ENCODE peak calls at places on chromosomes 7 and 10, in eight cellular contexts. J is coronary artery, E is endodermal cell, X is dorsolateral prefrontal cortex, M is A549, C is cardiac muscle cell, Q is Panc1, Y is body of pancreas. F is an unnamed sample.

GRCh38 chr7:34750209-34750608 is 92.2 kb downstream of the NPSR1 start:
- DNase-seq in Q (no peak), C (no peak), Y (no peak), J (no peak), E (no peak), M (no peak), X (no peak), F (no peak)

GRCh38 chr10:132143162-132143561 is 43.6 kb upstream of the DPYSL4 start:
- DNase-seq in X (peak), C (no peak), J (no peak), Q (no peak), Y (no peak), E (no peak), M (no peak), F (no peak)

GRCh38 chr7:139567647-139568345 is 44.3 kb downstream of the CLEC2L start:
- DNase-seq in M (no peak), X (no peak), Q (no peak), J (peak), C (no peak), E (peak), Y (no peak), F (no peak)

GRCh38 chr7:55484834-55485233 is 87.5 kb downstream of the VOPP1 start:
- DNase-seq in M (no peak), E (peak), J (peak), Q (no peak), X (no peak), C (no peak), Y (no peak), F (no peak)

GRCh38 chr10:100744980-100745881 is at the start of gene PAX2:
- DNase-seq in M (peak), C (no peak), Q (no peak), E (peak), Y (no peak), X (no peak), J (no peak), F (no peak)

GRCh38 chr7:156527458-156527890 is 113.1 kb upstream of the RNF32 start:
- DNase-seq in M (peak), Y (peak), X (no peak), Q (no peak), E (no peak), C (no peak), J (no peak), F (no peak)

GRCh38 chr10:17290226-17290625 is 62.2 kb downstream of the VIM start:
- DNase-seq in J (no peak), Y (peak), M (peak), X (no peak), Q (peak), C (no peak), E (no peak), F (no peak)

GRCh38 chr10:132468201-132468600 is 69.4 kb upstream of the INPP5A start:
- DNase-seq in Y (no peak), X (no peak), E (no peak), Q (no peak), M (no peak), J (no peak), C (no peak), F (no peak)

GRCh38 chr10:46094931-46095755 is 49.1 kb upstream of the MSMB start:
- DNase-seq in Y (no peak), E (peak), C (peak), Q (no peak), J (peak), X (no peak), M (no peak), F (no peak)

GRCh38 chr7:73861305-73861704 is 346 bp downstream of the TMEM270 start:
- DNase-seq in J (no peak), Y (no peak), Q (no peak), E (no peak), C (no peak), X (no peak), M (no peak), F (no peak)

GRCh38 chr7:958221-959200 is 4.0 kb upstream of the ADAP1 start:
- DNase-seq in X (no peak), J (no peak), Q (no peak), Y (no peak), M (no peak), C (no peak), E (no peak), F (no peak)

GRCh38 chr10:110733256-110733952 is 89.3 kb downstream of the RBM20 start:
- DNase-seq in J (no peak), M (no peak), E (peak), Q (no peak), Y (peak), C (no peak), X (no peak), F (no peak)

GRCh38 chr7:150384406-150385239 is 5.5 kb downstream of the ZNF775 start:
- DNase-seq in E (peak), Q (no peak), C (no peak), J (no peak), X (no peak), M (no peak), Y (no peak), F (no peak)

GRCh38 chr10:34628174-34628802 is 186.8 kb downstream of the PARD3 start:
- DNase-seq in Q (no peak), C (peak), X (no peak), J (no peak), Y (peak), M (no peak), E (no peak), F (no peak)

GRCh38 chr7:13032524-13032923 is 345.1 kb downstream of the ARL4A start:
- DNase-seq in Y (no peak), X (no peak), E (peak), J (no peak), M (peak), Q (no peak), C (no peak), F (no peak)

GRCh38 chr10:28429573-28430216 is 103.2 kb upstream of the WAC start:
- DNase-seq in Q (no peak), X (no peak), C (no peak), J (no peak), E (no peak), Y (no peak), M (peak), F (no peak)

GRCh38 chr7:3217166-3217565 is 83.9 kb upstream of the SDK1 start:
- DNase-seq in M (no peak), Y (peak), C (peak), J (no peak), Q (no peak), X (no peak), E (no peak), F (no peak)

GRCh38 chr7:16450366-16450765 is 15.2 kb downstream of the SOSTDC1 start:
- DNase-seq in Y (no peak), J (no peak), E (no peak), M (no peak), Q (no peak), X (peak), C (no peak), F (no peak)

GRCh38 chr7:35799846-35800717 is 775 bp upstream of the SEPTIN7 start:
- DNase-seq in Q (no peak), E (peak), X (peak), J (peak), M (peak), Y (peak), C (peak), F (no peak)

GRCh38 chr10:51654918-51655317 is 44.5 kb downstream of the CSTF2T start:
- DNase-seq in Q (no peak), E (no peak), J (no peak), C (no peak), M (no peak), X (no peak), Y (no peak), F (peak)

GRCh38 chr10:48450233-48450810 is 143.8 kb downstream of the MAPK8 start:
- DNase-seq in C (no peak), X (no peak), E (no peak), Q (no peak), M (no peak), Y (no peak), J (no peak), F (no peak)

GRCh38 chr7:125661006-125661405 is 731.4 kb upstream of the POT1 start:
- DNase-seq in J (no peak), E (no peak), M (no peak), X (no peak), Q (no peak), Y (no peak), C (no peak), F (no peak)

GRCh38 chr10:3264178-3264867 is 91.7 kb upstream of the PITRM1 start:
- DNase-seq in Y (no peak), J (no peak), X (no peak), E (no peak), C (no peak), M (no peak), Q (no peak), F (no peak)

GRCh38 chr10:121154846-121155245 is 303.7 kb downstream of the WDR11 start:
- DNase-seq in J (no peak), M (no peak), C (no peak), Q (no peak), E (no peak), X (peak), Y (no peak), F (no peak)

GRCh38 chr7:94250124-94250523 is 144.6 kb upstream of the COL1A2 start:
- DNase-seq in X (no peak), M (no peak), J (no peak), Y (no peak), C (no peak), E (no peak), Q (no peak), F (no peak)

GRCh38 chr7:128831178-128831993 is 1.2 kb downstream of the FLNC start:
- DNase-seq in J (no peak), E (peak), Q (no peak), X (no peak), Y (no peak), C (peak), M (no peak), F (peak)

GRCh38 chr10:58351616-58352578 is 17.1 kb downstream of the UBE2D1 start:
- DNase-seq in X (peak), Q (no peak), M (no peak), Y (no peak), J (no peak), E (no peak), C (no peak), F (no peak)

GRCh38 chr10:58647770-58648169 is 135.1 kb downstream of the BICC1 start:
- DNase-seq in M (no peak), Q (no peak), J (no peak), E (no peak), Y (no peak), X (no peak), C (no peak), F (no peak)

GRCh38 chr10:64733980-64734379 is 1212.8 kb downstream of the REEP3 start:
- DNase-seq in J (no peak), C (peak), E (peak), Q (peak), X (no peak), M (peak), Y (peak), F (no peak)
- TF ChIP-seq CTCF in J (no peak), C (peak), E (peak), Q (peak), X (peak), M (peak), Y (peak), F (no peak)

GRCh38 chr7:143901710-143902587 is at the start of gene TCAF1:
- DNase-seq in X (peak), Y (peak), C (peak), J (peak), Q (peak), E (peak), M (peak), F (peak)
- TF ChIP-seq CTCF in X (peak), Y (peak), C (peak), J (no peak), Q (peak), E (peak), M (peak), F (peak)

DNA sequence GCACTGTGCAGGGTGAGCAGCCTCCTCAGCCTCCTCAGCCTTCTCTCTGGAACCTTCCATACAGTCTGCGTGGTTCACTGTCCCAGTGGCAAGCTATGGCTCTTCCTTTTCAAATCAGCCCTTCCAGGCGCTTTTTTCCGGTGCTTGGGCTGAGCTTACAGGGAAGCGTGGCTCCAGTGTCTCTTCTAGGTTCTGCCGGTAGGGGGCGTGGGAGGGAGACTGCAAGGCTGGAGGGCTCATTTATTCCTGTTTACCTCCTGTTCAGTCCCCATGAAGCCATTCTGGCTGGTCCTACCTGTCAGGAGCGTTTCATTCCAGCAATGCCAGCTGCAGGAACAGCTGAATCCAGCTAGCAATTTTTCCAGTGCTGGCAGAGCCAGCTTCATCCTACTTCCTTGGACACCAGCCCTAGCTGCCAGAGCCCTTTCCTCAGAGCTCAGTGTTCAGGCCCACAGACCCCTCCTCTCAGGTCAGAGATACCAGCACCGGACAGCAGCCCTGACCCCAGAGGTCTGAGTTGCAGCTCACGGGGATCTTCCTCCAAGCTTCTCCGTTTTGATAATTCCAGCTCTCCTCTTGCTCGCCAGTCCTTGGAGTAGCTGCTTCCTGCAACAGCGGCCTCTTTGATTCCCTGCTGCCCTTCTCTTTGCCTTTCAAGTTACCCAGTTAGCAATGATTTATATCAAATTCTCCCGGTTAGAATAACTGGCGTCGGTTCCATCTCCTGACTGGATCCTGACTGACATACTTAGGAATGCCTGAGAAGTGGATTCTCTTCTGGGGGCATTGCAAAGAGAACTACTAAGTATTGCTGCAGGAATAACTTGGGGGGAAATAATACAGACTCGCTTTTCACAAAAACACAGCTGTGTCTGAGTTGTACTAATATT is 129.8 kb downstream of the FRMD4A start:
- DNase-seq in M (peak), Q (no peak), Y (peak), J (no peak), X (no peak), E (peak), C (no peak), F (no peak)
- TF ChIP-seq CTCF in M (peak), Q (peak), Y (no peak), J (no peak), X (no peak), E (peak), C (peak), F (peak)

DNA sequence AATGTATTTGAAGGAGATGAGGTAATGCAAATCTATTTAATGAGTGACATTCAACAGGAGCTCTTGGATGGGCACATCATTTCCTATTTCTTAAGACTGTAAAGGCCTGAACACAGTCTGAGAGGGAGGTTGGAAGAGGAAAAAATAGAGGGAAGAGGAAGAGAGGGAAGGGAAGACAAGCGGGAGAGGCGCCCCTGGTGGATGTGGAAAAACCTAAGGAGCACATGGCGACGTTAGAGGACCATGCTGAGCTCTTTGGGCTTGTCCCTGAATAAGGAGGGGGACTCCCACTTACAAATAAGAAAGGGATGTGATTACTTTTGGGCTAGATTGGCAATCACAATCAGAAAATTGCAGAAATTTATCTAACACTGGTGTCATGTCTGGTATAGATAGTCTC is 19.6 kb downstream of the SUN3 start:
- DNase-seq in X (no peak), Y (no peak), M (no peak), J (no peak), E (no peak), Q (no peak), C (no peak), F (no peak)
- TF ChIP-seq CTCF in X (no peak), Y (no peak), M (no peak), J (no peak), E (peak), Q (no peak), C (no peak), F (no peak)

DNA sequence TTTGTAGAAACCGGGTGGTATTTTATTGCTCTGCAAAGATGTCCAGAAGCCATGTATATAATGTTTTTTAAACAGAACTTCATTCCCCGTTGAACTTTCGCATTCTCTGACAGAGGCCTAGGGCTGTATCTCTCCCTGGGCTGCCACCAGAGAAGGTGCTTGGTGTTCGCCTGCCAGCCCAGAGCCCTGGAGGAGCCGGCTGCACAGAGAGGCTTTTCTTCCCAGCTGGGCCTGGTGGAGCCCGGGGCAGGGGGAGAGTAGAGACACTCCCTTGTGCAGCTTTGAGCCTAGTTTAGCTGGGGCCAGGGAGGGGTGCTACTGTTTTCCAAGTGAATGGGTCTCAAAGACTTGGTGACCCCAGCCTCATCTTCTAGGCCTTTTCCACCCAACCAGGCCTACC is 13.6 kb upstream of the TRIM8 start:
- DNase-seq in M (no peak), Q (no peak), X (no peak), C (no peak), Y (no peak), E (no peak), J (no peak), F (no peak)
- TF ChIP-seq CTCF in M (no peak), Q (no peak), X (no peak), C (no peak), Y (no peak), E (no peak), J (no peak), F (no peak)

GRCh38 chr7:122532406-122533269 is 166.3 kb downstream of the RNF133 start:
- DNase-seq in C (no peak), J (no peak), M (no peak), E (peak), X (no peak), Y (no peak), Q (no peak), F (no peak)
- TF ChIP-seq CTCF in C (peak), J (no peak), M (peak), E (peak), X (peak), Y (peak), Q (peak), F (peak)

GRCh38 chr10:73253226-73253557 is 748 bp upstream of the MRPS16 start:
- DNase-seq in J (no peak), Q (no peak), E (no peak), Y (no peak), M (peak), C (no peak), X (no peak), F (no peak)
- TF ChIP-seq CTCF in J (no peak), Q (peak), E (peak), Y (no peak), M (no peak), C (no peak), X (no peak), F (no peak)

DNA sequence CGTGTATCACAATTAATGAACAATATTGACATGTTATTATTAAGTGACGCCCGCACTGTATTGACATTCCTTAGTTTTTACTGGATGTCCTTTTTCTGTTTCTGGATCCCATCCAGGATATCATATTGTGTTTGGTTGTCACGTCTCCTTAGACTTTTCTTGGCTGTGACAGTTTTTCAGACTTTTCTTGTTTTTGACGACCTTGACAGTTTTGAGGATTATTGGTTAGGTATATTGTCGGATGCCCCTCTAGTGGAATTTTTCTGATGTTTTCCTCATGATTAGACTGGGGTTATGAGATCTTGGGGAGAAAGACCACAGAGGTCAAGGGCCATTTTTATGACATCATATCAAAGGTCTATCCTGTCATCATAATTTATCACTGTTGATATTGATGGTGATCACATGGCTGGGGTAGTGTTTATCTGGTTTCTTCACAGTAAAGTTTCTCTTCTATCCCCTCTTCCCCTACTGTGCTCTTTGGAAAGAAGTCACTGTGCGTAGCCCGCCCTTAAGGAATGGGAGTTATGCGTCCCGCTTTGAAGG is 11.1 kb downstream of the TAF3 start:
- DNase-seq in M (no peak), E (no peak), Y (no peak), C (no peak), J (no peak), X (no peak), Q (no peak), F (no peak)
- TF ChIP-seq CTCF in M (no peak), E (no peak), Y (no peak), C (no peak), J (no peak), X (no peak), Q (no peak), F (no peak)

GRCh38 chr10:76903387-76903786 is 734.2 kb downstream of the KCNMA1 start:
- DNase-seq in Y (no peak), C (no peak), E (no peak), M (no peak), Q (no peak), X (no peak), J (no peak), F (no peak)

GRCh38 chr10:76901701-76902100 is 735.9 kb downstream of the KCNMA1 start:
- DNase-seq in Y (no peak), X (no peak), M (no peak), C (no peak), E (no peak), J (no peak), Q (no peak), F (no peak)

GRCh38 chr10:76906221-76906620 is 731.4 kb downstream of the KCNMA1 start:
- DNase-seq in M (no peak), C (no peak), J (no peak), Q (no peak), X (no peak), E (no peak), Y (no peak), F (no peak)

GRCh38 chr10:76905251-76905650 is 732.4 kb downstream of the KCNMA1 start:
- DNase-seq in E (no peak), Q (no peak), J (no peak), M (no peak), Y (no peak), C (no peak), X (no peak), F (no peak)

DNA sequence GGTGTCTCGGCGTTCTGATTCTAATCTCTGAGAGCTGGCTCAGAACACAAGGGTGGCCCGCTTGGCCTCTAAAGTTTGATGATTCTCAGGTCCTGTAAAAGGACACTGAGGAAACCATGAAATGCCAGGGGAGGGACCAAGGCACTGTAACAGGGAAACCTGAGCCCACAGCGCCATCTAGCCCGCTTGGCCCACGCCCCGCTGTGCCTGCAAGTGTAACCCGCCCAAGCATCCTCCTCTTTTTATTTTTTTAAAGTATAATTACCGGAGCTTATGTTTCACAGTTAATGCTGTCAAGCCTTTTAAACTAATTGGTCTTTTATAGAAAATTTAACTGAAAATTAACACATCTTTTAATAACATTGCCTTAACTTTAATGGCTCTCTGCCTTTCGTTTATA is 734.7 kb downstream of the KCNMA1 start:
- DNase-seq in E (peak), M (peak), Q (no peak), Y (peak), X (no peak), J (no peak), C (peak), F (no peak)
- TF ChIP-seq CTCF in E (peak), M (peak), Q (peak), Y (no peak), X (no peak), J (no peak), C (peak), F (no peak)